ENCODE peak calls at places on chromosomes 12 and 14, in five cellular contexts. T, H, W, S and M are unnamed samples.

GRCh38 chr14:70097576-70098256 is 91.0 kb downstream of the SLC8A3 start:
- DNase-seq in T (no peak), H (no peak), W (no peak), S (no peak), M (no peak)

GRCh38 chr14:44791730-44792129 is 170.0 kb downstream of the KLHL28 start:
- DNase-seq in T (no peak), H (no peak), W (no peak), S (no peak), M (no peak)

GRCh38 chr12:9872743-9873142 is 3.6 kb upstream of the CLEC2B start:
- DNase-seq in T (no peak), H (no peak), W (no peak), S (no peak), M (no peak)

GRCh38 chr12:12983420-12984035 is 16.5 kb downstream of the HEBP1 start:
- DNase-seq in T (no peak), H (peak), W (peak), S (no peak), M (no peak)

GRCh38 chr14:60184597-60185555 is 19.7 kb upstream of the DHRS7 start:
- DNase-seq in T (no peak), H (no peak), W (no peak), S (no peak), M (no peak)

GRCh38 chr14:104290756-104291122 is 152.4 kb downstream of the KIF26A start:
- DNase-seq in T (peak), H (no peak), W (no peak), S (no peak), M (no peak)

GRCh38 chr12:131211279-131211938 is 257.7 kb downstream of the ADGRD1 start:
- DNase-seq in T (no peak), H (no peak), W (no peak), S (no peak), M (no peak)

GRCh38 chr14:52949711-52950409 is 990 bp downstream of the FERMT2 start:
- DNase-seq in T (peak), H (no peak), W (peak), S (no peak), M (no peak)

GRCh38 chr12:12651752-12652151 is 40.1 kb downstream of the CREBL2 start:
- DNase-seq in T (no peak), H (no peak), W (no peak), S (no peak), M (no peak)

GRCh38 chr12:122021822-122022392 is at the start of gene BCL7A:
- DNase-seq in T (peak), H (peak), W (peak), S (no peak), M (peak)

GRCh38 chr12:68446896-68447806 is 115.0 kb upstream of the MDM1 start:
- DNase-seq in T (no peak), H (no peak), W (peak), S (no peak), M (no peak)

GRCh38 chr12:19409376-19409775 is 29.9 kb upstream of the AEBP2 start:
- DNase-seq in T (no peak), H (no peak), W (no peak), S (no peak), M (no peak)

GRCh38 chr14:25197885-25198284 is 147.9 kb upstream of the STXBP6 start:
- DNase-seq in T (peak), H (no peak), W (no peak), S (no peak), M (no peak)

GRCh38 chr14:90518941-90519256 is 122.1 kb downstream of the CALM1 start:
- DNase-seq in T (no peak), H (peak), W (peak), S (no peak), M (peak)

GRCh38 chr12:51973560-51973959 is 22.1 kb downstream of the ACVR1B start:
- DNase-seq in T (no peak), H (no peak), W (peak), S (no peak), M (no peak)

GRCh38 chr14:92496458-92496857 is 17.1 kb upstream of the RIN3 start:
- DNase-seq in T (no peak), H (no peak), W (no peak), S (no peak), M (no peak)

GRCh38 chr12:122480753-122481152 is 20.0 kb downstream of the ZCCHC8 start:
- DNase-seq in T (no peak), H (no peak), W (no peak), S (no peak), M (no peak)

GRCh38 chr14:24275524-24276139 is 4.2 kb upstream of the RABGGTA start:
- DNase-seq in T (no peak), H (no peak), W (no peak), S (no peak), M (no peak)

GRCh38 chr12:109818900-109819500 is 14.2 kb downstream of the TRPV4 start:
- DNase-seq in T (no peak), H (no peak), W (peak), S (no peak), M (no peak)

GRCh38 chr12:94172031-94172430 is 23.7 kb downstream of the PLXNC1 start:
- DNase-seq in T (no peak), H (peak), W (no peak), S (no peak), M (no peak)

GRCh38 chr14:75094896-75095295 is 25.5 kb downstream of the ZC2HC1C start:
- DNase-seq in T (no peak), H (no peak), W (no peak), S (no peak), M (no peak)

GRCh38 chr12:6627598-6627997 is 8.2 kb downstream of the LPAR5 start:
- DNase-seq in T (no peak), H (peak), W (no peak), S (no peak), M (no peak)

GRCh38 chr12:210277-211141 is 3.4 kb downstream of the SLC6A12 start:
- DNase-seq in T (peak), H (no peak), W (no peak), S (no peak), M (no peak)

GRCh38 chr14:66069830-66070541 is 416.2 kb upstream of the CCDC196 start:
- DNase-seq in T (no peak), H (no peak), W (no peak), S (no peak), M (no peak)

GRCh38 chr12:79706156-79706555 is 15.4 kb upstream of the PAWR start:
- DNase-seq in T (no peak), H (no peak), W (no peak), S (no peak), M (no peak)

GRCh38 chr14:85533821-85534271 is 3.9 kb downstream of the FLRT2 start:
- DNase-seq in T (no peak), H (no peak), W (peak), S (no peak), M (no peak)

GRCh38 chr12:3692616-3693365 is 60.1 kb downstream of the CRACR2A start:
- DNase-seq in T (no peak), H (no peak), W (no peak), S (no peak), M (no peak)

GRCh38 chr12:2813573-2814185 is 1.2 kb downstream of the ITFG2 start:
- DNase-seq in T (no peak), H (peak), W (peak), S (no peak), M (no peak)

GRCh38 chr12:47025798-47026197 is 53.6 kb upstream of the PCED1B start:
- DNase-seq in T (no peak), H (no peak), W (no peak), S (no peak), M (no peak)

GRCh38 chr12:26940820-26941219 is 2.5 kb downstream of the FGFR1OP2 start:
- DNase-seq in T (no peak), H (peak), W (no peak), S (no peak), M (no peak)